ENCODE peak calls at places on chromosome 16, in nine cellular contexts. E, H, W, Q, U, T, Z, O and P are unnamed samples.

GRCh38 chr16:69930117-69930776 is 20.9 kb upstream of the CLEC18A start:
- DNase-seq in E (peak), H (peak), W (peak), Q (no peak), U (peak), T (peak), Z (no peak), O (peak), P (peak)

GRCh38 chr16:86024210-86024609 is 125.2 kb downstream of the IRF8 start:
- DNase-seq in E (no peak), H (no peak), W (no peak), Q (no peak), U (no peak), T (no peak), Z (no peak), O (no peak), P (no peak)

GRCh38 chr16:10642964-10643363 is 51.8 kb downstream of the TEKT5 start:
- DNase-seq in E (no peak), H (no peak), W (no peak), Q (no peak), U (no peak), T (no peak), Z (no peak), O (no peak), P (no peak)

GRCh38 chr16:51161440-51162195 is 10.5 kb upstream of the SALL1 start:
- DNase-seq in E (peak), H (peak), W (peak), Q (no peak), U (no peak), T (no peak), Z (no peak), O (no peak), P (no peak)

GRCh38 chr16:65319621-65320231 is 197.9 kb upstream of the CDH11 start:
- DNase-seq in E (no peak), H (no peak), W (peak), Q (no peak), U (no peak), T (no peak), Z (no peak), O (no peak), P (no peak)

GRCh38 chr16:89341274-89341673 is 123.8 kb downstream of the ZNF778 start:
- DNase-seq in E (no peak), H (no peak), W (no peak), Q (no peak), U (no peak), T (no peak), Z (no peak), O (no peak), P (no peak)

GRCh38 chr16:275041-275621 is 613 bp downstream of the RGS11 start:
- DNase-seq in E (no peak), H (no peak), W (no peak), Q (no peak), U (peak), T (no peak), Z (no peak), O (no peak), P (peak)

GRCh38 chr16:66274335-66275110 is 92.0 kb upstream of the CDH5 start:
- DNase-seq in E (no peak), H (peak), W (peak), Q (no peak), U (no peak), T (no peak), Z (no peak), O (peak), P (peak)

GRCh38 chr16:57863434-57864160 is 61.3 kb upstream of the KIFC3 start:
- DNase-seq in E (peak), H (peak), W (peak), Q (no peak), U (no peak), T (peak), Z (no peak), O (peak), P (peak)

GRCh38 chr16:7268182-7268581 is 64.5 kb upstream of the RBFOX1 start:
- DNase-seq in E (peak), H (peak), W (no peak), Q (no peak), U (no peak), T (peak), Z (no peak), O (peak), P (peak)

GRCh38 chr16:23302045-23302956 is at the start of gene SCNN1B:
- DNase-seq in E (no peak), H (no peak), W (no peak), Q (no peak), U (peak), T (no peak), Z (no peak), O (no peak), P (no peak)